ENCODE peak calls at places on chromosome 9, in seven cellular contexts. One of them, this sample, is unnamed.

GRCh38 chr9:18821794-18822193 is 211.2 kb downstream of the SAXO1 start:
- ATAC-seq in activated CD8-positive, alpha-beta T cell treated with anti-CD3 and anti-CD28 coated beads, Interleukin-2, amount 10 ng/mL, durations not matched to agents 7 days and 5 days: no peak
- ATAC-seq in activated CD8-positive, alpha-beta memory T cell treated with anti-CD3 and anti-CD28 coated beads, Interleukin-2, amount 10 ng/mL, durations not matched to agents 7 days and 5 days: no peak
- ATAC-seq in left colon: peak
- ATAC-seq in activated naive CD4-positive, alpha-beta T cell treated with anti-CD3 and anti-CD28 coated beads, Interleukin-2, amount 50 U/mL, for 72 hours: no peak
- ATAC-seq in Right ventricle myocardium superior: no peak
- ATAC-seq in stimulated activated naive CD8-positive, alpha-beta T cell treated with anti-CD3 and anti-CD28 coated beads, Interleukin-15, amount 100 ng/mL, for 72 hours: no peak
- ATAC-seq in this sample: no peak

GRCh38 chr9:74557577-74557976 is 60.4 kb downstream of the RORB start:
- ATAC-seq in activated CD8-positive, alpha-beta T cell treated with anti-CD3 and anti-CD28 coated beads, Interleukin-2, amount 10 ng/mL, durations not matched to agents 7 days and 5 days: no peak
- ATAC-seq in activated CD8-positive, alpha-beta memory T cell treated with anti-CD3 and anti-CD28 coated beads, Interleukin-2, amount 10 ng/mL, durations not matched to agents 7 days and 5 days: no peak
- ATAC-seq in left colon: no peak
- ATAC-seq in activated naive CD4-positive, alpha-beta T cell treated with anti-CD3 and anti-CD28 coated beads, Interleukin-2, amount 50 U/mL, for 72 hours: no peak
- ATAC-seq in Right ventricle myocardium superior: no peak
- ATAC-seq in stimulated activated naive CD8-positive, alpha-beta T cell treated with anti-CD3 and anti-CD28 coated beads, Interleukin-15, amount 100 ng/mL, for 72 hours: no peak
- ATAC-seq in this sample: no peak

GRCh38 chr9:3769646-3770045 is 243.8 kb upstream of the RFX3 start:
- ATAC-seq in activated CD8-positive, alpha-beta T cell treated with anti-CD3 and anti-CD28 coated beads, Interleukin-2, amount 10 ng/mL, durations not matched to agents 7 days and 5 days: no peak
- ATAC-seq in activated CD8-positive, alpha-beta memory T cell treated with anti-CD3 and anti-CD28 coated beads, Interleukin-2, amount 10 ng/mL, durations not matched to agents 7 days and 5 days: no peak
- ATAC-seq in left colon: no peak
- ATAC-seq in activated naive CD4-positive, alpha-beta T cell treated with anti-CD3 and anti-CD28 coated beads, Interleukin-2, amount 50 U/mL, for 72 hours: no peak
- ATAC-seq in Right ventricle myocardium superior: no peak
- ATAC-seq in stimulated activated naive CD8-positive, alpha-beta T cell treated with anti-CD3 and anti-CD28 coated beads, Interleukin-15, amount 100 ng/mL, for 72 hours: no peak
- ATAC-seq in this sample: no peak

GRCh38 chr9:100112677-100113336 is 13.8 kb downstream of the INVS start:
- ATAC-seq in activated CD8-positive, alpha-beta T cell treated with anti-CD3 and anti-CD28 coated beads, Interleukin-2, amount 10 ng/mL, durations not matched to agents 7 days and 5 days: no peak
- ATAC-seq in activated CD8-positive, alpha-beta memory T cell treated with anti-CD3 and anti-CD28 coated beads, Interleukin-2, amount 10 ng/mL, durations not matched to agents 7 days and 5 days: no peak
- ATAC-seq in left colon: no peak
- ATAC-seq in activated naive CD4-positive, alpha-beta T cell treated with anti-CD3 and anti-CD28 coated beads, Interleukin-2, amount 50 U/mL, for 72 hours: no peak
- ATAC-seq in Right ventricle myocardium superior: no peak
- ATAC-seq in stimulated activated naive CD8-positive, alpha-beta T cell treated with anti-CD3 and anti-CD28 coated beads, Interleukin-15, amount 100 ng/mL, for 72 hours: no peak
- ATAC-seq in this sample: no peak

GRCh38 chr9:110897899-110898298 is 140.4 kb downstream of the LPAR1 start:
- ATAC-seq in activated CD8-positive, alpha-beta T cell treated with anti-CD3 and anti-CD28 coated beads, Interleukin-2, amount 10 ng/mL, durations not matched to agents 7 days and 5 days: no peak
- ATAC-seq in activated CD8-positive, alpha-beta memory T cell treated with anti-CD3 and anti-CD28 coated beads, Interleukin-2, amount 10 ng/mL, durations not matched to agents 7 days and 5 days: no peak
- ATAC-seq in left colon: no peak
- ATAC-seq in activated naive CD4-positive, alpha-beta T cell treated with anti-CD3 and anti-CD28 coated beads, Interleukin-2, amount 50 U/mL, for 72 hours: no peak
- ATAC-seq in Right ventricle myocardium superior: peak
- ATAC-seq in stimulated activated naive CD8-positive, alpha-beta T cell treated with anti-CD3 and anti-CD28 coated beads, Interleukin-15, amount 100 ng/mL, for 72 hours: no peak
- ATAC-seq in this sample: no peak

GRCh38 chr9:89419978-89420394 is 77.9 kb downstream of the SEMA4D start:
- ATAC-seq in activated CD8-positive, alpha-beta T cell treated with anti-CD3 and anti-CD28 coated beads, Interleukin-2, amount 10 ng/mL, durations not matched to agents 7 days and 5 days: peak
- ATAC-seq in activated CD8-positive, alpha-beta memory T cell treated with anti-CD3 and anti-CD28 coated beads, Interleukin-2, amount 10 ng/mL, durations not matched to agents 7 days and 5 days: peak
- ATAC-seq in left colon: no peak
- ATAC-seq in activated naive CD4-positive, alpha-beta T cell treated with anti-CD3 and anti-CD28 coated beads, Interleukin-2, amount 50 U/mL, for 72 hours: peak
- ATAC-seq in Right ventricle myocardium superior: no peak
- ATAC-seq in stimulated activated naive CD8-positive, alpha-beta T cell treated with anti-CD3 and anti-CD28 coated beads, Interleukin-15, amount 100 ng/mL, for 72 hours: peak
- ATAC-seq in this sample: peak

GRCh38 chr9:70954607-70955143 is 166.7 kb downstream of the TRPM3 start:
- ATAC-seq in activated CD8-positive, alpha-beta T cell treated with anti-CD3 and anti-CD28 coated beads, Interleukin-2, amount 10 ng/mL, durations not matched to agents 7 days and 5 days: no peak
- ATAC-seq in activated CD8-positive, alpha-beta memory T cell treated with anti-CD3 and anti-CD28 coated beads, Interleukin-2, amount 10 ng/mL, durations not matched to agents 7 days and 5 days: no peak
- ATAC-seq in left colon: no peak
- ATAC-seq in activated naive CD4-positive, alpha-beta T cell treated with anti-CD3 and anti-CD28 coated beads, Interleukin-2, amount 50 U/mL, for 72 hours: no peak
- ATAC-seq in Right ventricle myocardium superior: no peak
- ATAC-seq in stimulated activated naive CD8-positive, alpha-beta T cell treated with anti-CD3 and anti-CD28 coated beads, Interleukin-15, amount 100 ng/mL, for 72 hours: no peak
- ATAC-seq in this sample: no peak

GRCh38 chr9:121640076-121640475 is 11.4 kb upstream of the DAB2IP start:
- ATAC-seq in activated CD8-positive, alpha-beta T cell treated with anti-CD3 and anti-CD28 coated beads, Interleukin-2, amount 10 ng/mL, durations not matched to agents 7 days and 5 days: peak
- ATAC-seq in activated CD8-positive, alpha-beta memory T cell treated with anti-CD3 and anti-CD28 coated beads, Interleukin-2, amount 10 ng/mL, durations not matched to agents 7 days and 5 days: peak
- ATAC-seq in left colon: peak
- ATAC-seq in activated naive CD4-positive, alpha-beta T cell treated with anti-CD3 and anti-CD28 coated beads, Interleukin-2, amount 50 U/mL, for 72 hours: peak
- ATAC-seq in Right ventricle myocardium superior: peak
- ATAC-seq in stimulated activated naive CD8-positive, alpha-beta T cell treated with anti-CD3 and anti-CD28 coated beads, Interleukin-15, amount 100 ng/mL, for 72 hours: peak
- ATAC-seq in this sample: no peak

GRCh38 chr9:90300901-90301688 is 341.5 kb downstream of the DIRAS2 start:
- ATAC-seq in activated CD8-positive, alpha-beta T cell treated with anti-CD3 and anti-CD28 coated beads, Interleukin-2, amount 10 ng/mL, durations not matched to agents 7 days and 5 days: no peak
- ATAC-seq in activated CD8-positive, alpha-beta memory T cell treated with anti-CD3 and anti-CD28 coated beads, Interleukin-2, amount 10 ng/mL, durations not matched to agents 7 days and 5 days: no peak
- ATAC-seq in left colon: peak
- ATAC-seq in activated naive CD4-positive, alpha-beta T cell treated with anti-CD3 and anti-CD28 coated beads, Interleukin-2, amount 50 U/mL, for 72 hours: no peak
- ATAC-seq in Right ventricle myocardium superior: peak
- ATAC-seq in stimulated activated naive CD8-positive, alpha-beta T cell treated with anti-CD3 and anti-CD28 coated beads, Interleukin-15, amount 100 ng/mL, for 72 hours: no peak
- ATAC-seq in this sample: no peak

GRCh38 chr9:94560237-94560636 is 5.4 kb downstream of the PCAT7 start:
- ATAC-seq in activated CD8-positive, alpha-beta T cell treated with anti-CD3 and anti-CD28 coated beads, Interleukin-2, amount 10 ng/mL, durations not matched to agents 7 days and 5 days: no peak
- ATAC-seq in activated CD8-positive, alpha-beta memory T cell treated with anti-CD3 and anti-CD28 coated beads, Interleukin-2, amount 10 ng/mL, durations not matched to agents 7 days and 5 days: no peak
- ATAC-seq in left colon: no peak
- ATAC-seq in activated naive CD4-positive, alpha-beta T cell treated with anti-CD3 and anti-CD28 coated beads, Interleukin-2, amount 50 U/mL, for 72 hours: no peak
- ATAC-seq in Right ventricle myocardium superior: no peak
- ATAC-seq in stimulated activated naive CD8-positive, alpha-beta T cell treated with anti-CD3 and anti-CD28 coated beads, Interleukin-15, amount 100 ng/mL, for 72 hours: no peak
- ATAC-seq in this sample: no peak

GRCh38 chr9:137253717-137254623 is 1.2 kb upstream of the NELFB start:
- ATAC-seq in activated CD8-positive, alpha-beta T cell treated with anti-CD3 and anti-CD28 coated beads, Interleukin-2, amount 10 ng/mL, durations not matched to agents 7 days and 5 days: no peak
- ATAC-seq in activated CD8-positive, alpha-beta memory T cell treated with anti-CD3 and anti-CD28 coated beads, Interleukin-2, amount 10 ng/mL, durations not matched to agents 7 days and 5 days: no peak
- ATAC-seq in left colon: peak
- ATAC-seq in activated naive CD4-positive, alpha-beta T cell treated with anti-CD3 and anti-CD28 coated beads, Interleukin-2, amount 50 U/mL, for 72 hours: no peak
- ATAC-seq in Right ventricle myocardium superior: no peak
- ATAC-seq in stimulated activated naive CD8-positive, alpha-beta T cell treated with anti-CD3 and anti-CD28 coated beads, Interleukin-15, amount 100 ng/mL, for 72 hours: no peak
- ATAC-seq in this sample: no peak

GRCh38 chr9:87401681-87402080 is 96.0 kb upstream of the DAPK1 start:
- ATAC-seq in activated CD8-positive, alpha-beta T cell treated with anti-CD3 and anti-CD28 coated beads, Interleukin-2, amount 10 ng/mL, durations not matched to agents 7 days and 5 days: no peak
- ATAC-seq in activated CD8-positive, alpha-beta memory T cell treated with anti-CD3 and anti-CD28 coated beads, Interleukin-2, amount 10 ng/mL, durations not matched to agents 7 days and 5 days: no peak
- ATAC-seq in left colon: no peak
- ATAC-seq in activated naive CD4-positive, alpha-beta T cell treated with anti-CD3 and anti-CD28 coated beads, Interleukin-2, amount 50 U/mL, for 72 hours: no peak
- ATAC-seq in Right ventricle myocardium superior: no peak
- ATAC-seq in stimulated activated naive CD8-positive, alpha-beta T cell treated with anti-CD3 and anti-CD28 coated beads, Interleukin-15, amount 100 ng/mL, for 72 hours: no peak
- ATAC-seq in this sample: no peak

GRCh38 chr9:99578666-99579065 is 243.0 kb upstream of the NR4A3 start:
- ATAC-seq in activated CD8-positive, alpha-beta T cell treated with anti-CD3 and anti-CD28 coated beads, Interleukin-2, amount 10 ng/mL, durations not matched to agents 7 days and 5 days: no peak
- ATAC-seq in activated CD8-positive, alpha-beta memory T cell treated with anti-CD3 and anti-CD28 coated beads, Interleukin-2, amount 10 ng/mL, durations not matched to agents 7 days and 5 days: no peak
- ATAC-seq in left colon: no peak
- ATAC-seq in activated naive CD4-positive, alpha-beta T cell treated with anti-CD3 and anti-CD28 coated beads, Interleukin-2, amount 50 U/mL, for 72 hours: no peak
- ATAC-seq in Right ventricle myocardium superior: no peak
- ATAC-seq in stimulated activated naive CD8-positive, alpha-beta T cell treated with anti-CD3 and anti-CD28 coated beads, Interleukin-15, amount 100 ng/mL, for 72 hours: no peak
- ATAC-seq in this sample: no peak

GRCh38 chr9:70494221-70494620 is 79.8 kb upstream of the KLF9 start:
- ATAC-seq in activated CD8-positive, alpha-beta T cell treated with anti-CD3 and anti-CD28 coated beads, Interleukin-2, amount 10 ng/mL, durations not matched to agents 7 days and 5 days: no peak
- ATAC-seq in activated CD8-positive, alpha-beta memory T cell treated with anti-CD3 and anti-CD28 coated beads, Interleukin-2, amount 10 ng/mL, durations not matched to agents 7 days and 5 days: no peak
- ATAC-seq in left colon: no peak
- ATAC-seq in activated naive CD4-positive, alpha-beta T cell treated with anti-CD3 and anti-CD28 coated beads, Interleukin-2, amount 50 U/mL, for 72 hours: no peak
- ATAC-seq in Right ventricle myocardium superior: peak
- ATAC-seq in stimulated activated naive CD8-positive, alpha-beta T cell treated with anti-CD3 and anti-CD28 coated beads, Interleukin-15, amount 100 ng/mL, for 72 hours: no peak
- ATAC-seq in this sample: no peak

GRCh38 chr9:16211952-16212351 is 658.5 kb downstream of the BNC2 start:
- ATAC-seq in activated CD8-positive, alpha-beta T cell treated with anti-CD3 and anti-CD28 coated beads, Interleukin-2, amount 10 ng/mL, durations not matched to agents 7 days and 5 days: no peak
- ATAC-seq in activated CD8-positive, alpha-beta memory T cell treated with anti-CD3 and anti-CD28 coated beads, Interleukin-2, amount 10 ng/mL, durations not matched to agents 7 days and 5 days: no peak
- ATAC-seq in left colon: no peak
- ATAC-seq in activated naive CD4-positive, alpha-beta T cell treated with anti-CD3 and anti-CD28 coated beads, Interleukin-2, amount 50 U/mL, for 72 hours: no peak
- ATAC-seq in Right ventricle myocardium superior: peak
- ATAC-seq in stimulated activated naive CD8-positive, alpha-beta T cell treated with anti-CD3 and anti-CD28 coated beads, Interleukin-15, amount 100 ng/mL, for 72 hours: no peak
- ATAC-seq in this sample: no peak

GRCh38 chr9:68780735-68781134 is 75.7 kb downstream of the PIP5K1B start:
- ATAC-seq in activated CD8-positive, alpha-beta T cell treated with anti-CD3 and anti-CD28 coated beads, Interleukin-2, amount 10 ng/mL, durations not matched to agents 7 days and 5 days: no peak
- ATAC-seq in activated CD8-positive, alpha-beta memory T cell treated with anti-CD3 and anti-CD28 coated beads, Interleukin-2, amount 10 ng/mL, durations not matched to agents 7 days and 5 days: no peak
- ATAC-seq in left colon: peak
- ATAC-seq in activated naive CD4-positive, alpha-beta T cell treated with anti-CD3 and anti-CD28 coated beads, Interleukin-2, amount 50 U/mL, for 72 hours: no peak
- ATAC-seq in Right ventricle myocardium superior: peak
- ATAC-seq in stimulated activated naive CD8-positive, alpha-beta T cell treated with anti-CD3 and anti-CD28 coated beads, Interleukin-15, amount 100 ng/mL, for 72 hours: no peak
- ATAC-seq in this sample: no peak

GRCh38 chr9:7241694-7242093 is 483.9 kb downstream of the KDM4C start:
- ATAC-seq in activated CD8-positive, alpha-beta T cell treated with anti-CD3 and anti-CD28 coated beads, Interleukin-2, amount 10 ng/mL, durations not matched to agents 7 days and 5 days: no peak
- ATAC-seq in activated CD8-positive, alpha-beta memory T cell treated with anti-CD3 and anti-CD28 coated beads, Interleukin-2, amount 10 ng/mL, durations not matched to agents 7 days and 5 days: no peak
- ATAC-seq in left colon: peak
- ATAC-seq in activated naive CD4-positive, alpha-beta T cell treated with anti-CD3 and anti-CD28 coated beads, Interleukin-2, amount 50 U/mL, for 72 hours: no peak
- ATAC-seq in Right ventricle myocardium superior: no peak
- ATAC-seq in stimulated activated naive CD8-positive, alpha-beta T cell treated with anti-CD3 and anti-CD28 coated beads, Interleukin-15, amount 100 ng/mL, for 72 hours: no peak
- ATAC-seq in this sample: no peak

GRCh38 chr9:107983762-107984161 is 494.2 kb upstream of the KLF4 start:
- ATAC-seq in activated CD8-positive, alpha-beta T cell treated with anti-CD3 and anti-CD28 coated beads, Interleukin-2, amount 10 ng/mL, durations not matched to agents 7 days and 5 days: no peak
- ATAC-seq in activated CD8-positive, alpha-beta memory T cell treated with anti-CD3 and anti-CD28 coated beads, Interleukin-2, amount 10 ng/mL, durations not matched to agents 7 days and 5 days: no peak
- ATAC-seq in left colon: no peak
- ATAC-seq in activated naive CD4-positive, alpha-beta T cell treated with anti-CD3 and anti-CD28 coated beads, Interleukin-2, amount 50 U/mL, for 72 hours: no peak
- ATAC-seq in Right ventricle myocardium superior: no peak
- ATAC-seq in stimulated activated naive CD8-positive, alpha-beta T cell treated with anti-CD3 and anti-CD28 coated beads, Interleukin-15, amount 100 ng/mL, for 72 hours: no peak
- ATAC-seq in this sample: no peak